ENCODE peak calls at places on chromosomes 2 and 18, in six cellular contexts. F is A549, T is psoas muscle, R is upper lobe of right lung, Z is tibial artery, U is kidney. P is an unnamed sample.
A peak's percentile ranks its signal among the peaks of the same experiment; 100 is the strongest.

GRCh38 chr2:228917195-228917594 is 353.9 kb downstream of the PID1 start:
- DNase-seq in F (no peak), T (no peak), R (no peak), Z (no peak), U (no peak), P (no peak)

GRCh38 chr18:3115430-3116025 is 102.6 kb upstream of the LPIN2 start:
- DNase-seq in F (no peak), T (no peak), R (no peak), Z (no peak), U (no peak), P (no peak)

GRCh38 chr2:138239902-138240595 is 261.5 kb upstream of the SPOPL start:
- DNase-seq in F (no peak), T (no peak), R (no peak), Z (no peak), U (no peak), P (no peak)

GRCh38 chr2:217071416-217071815 is 211.6 kb upstream of the TNP1 start:
- DNase-seq in F (no peak), T (no peak), R (no peak), Z (no peak), U (no peak), P (no peak)

GRCh38 chr18:11728247-11728646 is 39.2 kb downstream of the GNAL start:
- DNase-seq in F (peak; percentile 57), T (no peak), R (no peak), Z (no peak), U (no peak), P (no peak)

GRCh38 chr2:64141711-64142405 is 2.4 kb downstream of the PELI1 start:
- DNase-seq in F (no peak), T (no peak), R (no peak), Z (no peak), U (no peak), P (no peak)

GRCh38 chr2:20091305-20091991 is 40.0 kb upstream of the LAPTM4A start:
- DNase-seq in F (peak; percentile 39), T (peak; percentile 83), R (no peak), Z (peak; percentile 86), U (peak; percentile 88), P (peak; percentile 65)

GRCh38 chr2:199982444-199982843 is 27.1 kb downstream of the MAIP1 start:
- DNase-seq in F (no peak), T (no peak), R (no peak), Z (no peak), U (no peak), P (no peak)

GRCh38 chr2:23803275-23803964 is 123.5 kb downstream of the ATAD2B start:
- DNase-seq in F (no peak), T (no peak), R (no peak), Z (no peak), U (no peak), P (no peak)

GRCh38 chr18:56312554-56312953 is 325.8 kb downstream of the TXNL1 start:
- DNase-seq in F (no peak), T (no peak), R (no peak), Z (no peak), U (no peak), P (no peak)

GRCh38 chr2:54287532-54287931 is 31.5 kb upstream of the TSPYL6 start:
- DNase-seq in F (no peak), T (peak; percentile 26), R (no peak), Z (peak; percentile 44), U (no peak), P (peak; percentile 46)

GRCh38 chr2:20491739-20492531 is 45.1 kb downstream of the RHOB start:
- DNase-seq in F (peak; percentile 22), T (peak; percentile 39), R (peak; percentile 57), Z (no peak), U (no peak), P (peak; percentile 33)

GRCh38 chr2:215765729-215766360 is 247.5 kb downstream of the MREG start:
- DNase-seq in F (no peak), T (no peak), R (no peak), Z (no peak), U (no peak), P (no peak)

GRCh38 chr18:57466745-57467144 is 31.6 kb downstream of the ONECUT2 start:
- DNase-seq in F (no peak), T (no peak), R (no peak), Z (no peak), U (no peak), P (no peak)

GRCh38 chr2:180519276-180519675 is 461.1 kb upstream of the UBE2E3 start:
- DNase-seq in F (peak; percentile 29), T (no peak), R (no peak), Z (no peak), U (no peak), P (no peak)

GRCh38 chr2:45404807-45405297 is 206.2 kb downstream of the SRBD1 start:
- DNase-seq in F (no peak), T (no peak), R (no peak), Z (no peak), U (no peak), P (peak; percentile 10)

GRCh38 chr2:129880971-129881370 is 98.5 kb upstream of the RAB6C start:
- DNase-seq in F (no peak), T (no peak), R (peak; percentile 49), Z (no peak), U (peak; percentile 35), P (no peak)

GRCh38 chr2:108454440-108454839 is 5.4 kb downstream of the GCC2 start:
- DNase-seq in F (no peak), T (no peak), R (no peak), Z (no peak), U (no peak), P (no peak)

GRCh38 chr2:23523651-23524260 is 138.8 kb downstream of the KLHL29 start:
- DNase-seq in F (no peak), T (peak; percentile 70), R (no peak), Z (peak; percentile 56), U (no peak), P (no peak)

GRCh38 chr2:18423636-18424035 is 136.8 kb downstream of the RDH14 start:
- DNase-seq in F (no peak), T (no peak), R (no peak), Z (no peak), U (no peak), P (no peak)

GRCh38 chr2:152165306-152165705 is 10.3 kb downstream of the STAM2 start:
- DNase-seq in F (no peak), T (no peak), R (no peak), Z (no peak), U (no peak), P (no peak)

GRCh38 chr2:182904844-182905243 is 38.4 kb upstream of the FRZB start:
- DNase-seq in F (no peak), T (no peak), R (no peak), Z (no peak), U (no peak), P (no peak)

GRCh38 chr2:224887159-224887558 is 155.1 kb downstream of the DOCK10 start:
- DNase-seq in F (no peak), T (no peak), R (no peak), Z (no peak), U (no peak), P (no peak)

GRCh38 chr2:14628906-14629305 is 3.6 kb upstream of the LRATD1 start:
- DNase-seq in F (no peak), T (no peak), R (no peak), Z (no peak), U (no peak), P (no peak)

GRCh38 chr2:126943612-126944011 is 44.9 kb downstream of the TEX51 start:
- DNase-seq in F (no peak), T (no peak), R (no peak), Z (no peak), U (no peak), P (no peak)

GRCh38 chr2:214005337-214005736 is 405.5 kb upstream of the VWC2L start:
- DNase-seq in F (no peak), T (no peak), R (no peak), Z (no peak), U (no peak), P (no peak)

GRCh38 chr2:30421026-30421425 is 26.0 kb upstream of the LCLAT1 start:
- DNase-seq in F (no peak), T (no peak), R (no peak), Z (no peak), U (no peak), P (no peak)

GRCh38 chr18:46578987-46579386 is 78.0 kb downstream of the LOXHD1 start:
- DNase-seq in F (no peak), T (no peak), R (no peak), Z (no peak), U (no peak), P (no peak)

DNA sequence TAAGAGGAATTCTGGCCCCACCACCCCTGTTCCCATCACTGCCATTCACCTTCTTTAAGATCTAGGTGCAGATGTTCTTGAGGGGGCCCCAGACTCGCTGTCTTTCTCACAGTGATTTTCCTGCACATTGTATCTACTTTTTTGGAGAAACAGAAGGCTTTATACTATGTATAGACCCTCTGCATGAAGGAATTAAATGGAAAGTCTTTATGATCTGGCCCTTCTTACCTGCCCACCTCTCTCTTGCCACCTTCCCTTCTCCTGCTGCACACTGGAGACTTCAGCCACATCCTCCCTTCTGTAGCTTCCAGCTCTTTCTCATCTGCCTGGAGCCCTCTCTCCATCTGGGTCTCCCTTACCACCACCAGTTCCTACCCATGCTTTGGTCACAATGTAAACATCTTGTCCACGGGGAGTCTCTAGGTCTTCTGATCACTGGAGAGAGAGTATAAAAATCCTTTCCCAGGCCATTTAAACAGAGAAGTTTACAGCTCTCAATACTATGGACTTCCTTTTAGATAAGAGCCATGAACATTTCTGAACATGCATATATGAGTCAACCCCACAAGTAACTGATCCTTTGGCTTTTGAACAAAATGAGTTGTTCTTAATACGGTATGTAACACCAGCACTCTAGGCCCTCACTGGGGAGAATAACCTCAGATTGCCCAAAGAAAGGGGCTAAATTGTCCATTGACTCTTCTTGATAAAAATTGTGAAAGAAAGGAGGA is 5.7 kb downstream of the ARHGAP25 start:
- DNase-seq in F (no peak), T (no peak), R (no peak), Z (no peak), U (no peak), P (no peak)
- H3K27ac ChIP-seq in F (no peak overlapping the region), T (no peak overlapping the region), R (peak overlapping the region; percentile 14), Z (no peak overlapping the region), U (no peak overlapping the region), P (no peak overlapping the region)

DNA sequence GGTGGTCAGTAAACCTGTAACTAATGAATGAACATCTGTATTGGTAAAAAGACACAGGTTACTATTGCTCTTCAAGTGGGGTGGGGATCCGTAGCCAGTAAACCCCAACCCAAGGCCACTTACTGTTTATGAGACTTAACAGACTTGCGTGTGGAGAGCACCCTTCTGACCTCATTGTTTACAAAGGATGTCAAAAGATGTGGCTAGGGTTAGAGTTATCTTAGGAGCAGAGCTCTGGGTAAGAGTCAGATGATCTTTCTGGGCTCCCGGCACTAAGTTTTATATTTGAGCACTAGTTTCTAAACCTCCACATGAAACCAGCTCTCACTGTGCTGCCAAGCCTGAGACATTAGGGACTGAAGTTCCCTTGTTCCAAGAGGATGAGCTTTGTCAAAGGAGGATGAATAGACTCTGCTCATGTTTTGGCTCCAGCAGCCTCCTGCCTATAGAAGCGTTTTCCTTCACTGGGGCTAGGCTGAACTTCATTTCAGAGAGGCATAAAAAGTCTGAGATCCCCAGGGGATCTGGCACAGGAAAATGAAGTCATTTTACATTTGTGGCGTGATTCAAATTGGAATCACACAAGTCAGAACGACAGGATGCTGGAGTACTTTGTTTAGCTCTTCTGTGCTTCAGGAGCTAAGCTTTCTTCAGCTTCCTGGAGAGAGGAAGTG is 403.2 kb upstream of the TRIB2 start:
- DNase-seq in F (no peak), T (no peak), R (no peak), Z (no peak), U (no peak), P (peak; percentile 13)
- TF ChIP-seq CTCF in F (no peak), T (no peak), R (no peak), Z (no peak), U (no peak), P (no peak)

GRCh38 chr2:233414777-233415570 is 60.7 kb downstream of the DGKD start:
- DNase-seq in F (peak; percentile 66), T (peak; percentile 75), R (no peak), Z (no peak), U (no peak), P (no peak)
- H3K27ac ChIP-seq in F (peak overlapping the region; percentile 95), T (peak overlapping the region; percentile 96), R (peak overlapping the region; percentile 53), Z (peak overlapping the region; percentile 83), U (peak overlapping the region; percentile 58), P (peak overlapping the region; percentile 69)

GRCh38 chr2:12547771-12548170 is 169.0 kb upstream of the TRIB2 start:
- DNase-seq in F (no peak), T (no peak), R (no peak), Z (no peak), U (no peak), P (no peak)
- TF ChIP-seq CTCF in F (no peak), T (no peak), R (no peak), Z (no peak), U (no peak), P (no peak)

P was measured in heart right ventricle.